ENCODE peak calls at places on chromosome 20, in six cellular contexts. H is CD8-positive, alpha-beta memory T cell; L is HepG2; C is 8988T; R is stimulated activated CD4-positive, alpha-beta T cell treated with anti-CD3 and anti-CD28 coated beads, Interleukin-1b, Interleukin-23, amount 100 ng/mL, for 24 hours; E is right cardiac atrium. V is an unnamed sample.

GRCh38 chr20:53918949-53919361 is 151.4 kb downstream of the BCAS1 start:
- DNase-seq in H (no peak), R (no peak), C (peak; percentile 73), L (no peak), E (no peak), V (no peak)

GRCh38 chr20:63309261-63310071 is 16.5 kb downstream of the COL20A1 start:
- DNase-seq in C (peak; percentile 91), E (peak; percentile 56), R (no peak), L (peak; percentile 41), H (peak; percentile 15), V (no peak)

GRCh38 chr20:57652865-57653545 is 32.8 kb upstream of the ZBP1 start:
- DNase-seq in E (peak; percentile 6), C (no peak), R (no peak), L (no peak), H (no peak), V (no peak)

GRCh38 chr20:38092260-38092857 is 58.8 kb downstream of the RPRD1B start:
- DNase-seq in H (no peak), E (no peak), R (no peak), L (no peak), C (no peak), V (no peak)

GRCh38 chr20:52103911-52104545 is 87.6 kb downstream of the ZFP64 start:
- DNase-seq in H (no peak), E (no peak), L (no peak), C (no peak), R (no peak), V (no peak)

GRCh38 chr20:53550590-53551187 is 43.0 kb downstream of the ZNF217 start:
- DNase-seq in R (no peak), C (no peak), H (no peak), E (no peak), L (peak; percentile 63), V (no peak)

GRCh38 chr20:19817017-19817416 is 59.0 kb downstream of the RIN2 start:
- DNase-seq in R (no peak), H (no peak), E (peak; percentile 44), L (peak; percentile 57), C (no peak), V (peak; percentile 86)

GRCh38 chr20:37672143-37672542 is 21.7 kb upstream of the CTNNBL1 start:
- DNase-seq in E (no peak), L (no peak), C (no peak), H (no peak), R (no peak), V (no peak)

GRCh38 chr20:1122388-1123315 is 4.2 kb downstream of the PSMF1 start:
- DNase-seq in R (no peak), C (no peak), H (no peak), E (peak; percentile 55), L (peak; percentile 99), V (peak; percentile 26)

GRCh38 chr20:17935761-17936160 is 32.8 kb downstream of the SNX5 start:
- DNase-seq in E (no peak), H (no peak), R (no peak), L (no peak), C (no peak), V (no peak)

GRCh38 chr20:19692685-19693119 is 65.4 kb upstream of the RIN2 start:
- DNase-seq in E (peak; percentile 46), C (no peak), H (no peak), R (peak; percentile 7), L (peak; percentile 37), V (no peak)

GRCh38 chr20:1816384-1817381 is 78.5 kb upstream of the SIRPA start:
- DNase-seq in C (no peak), R (no peak), L (no peak), H (no peak), E (no peak), V (peak; percentile 86)

GRCh38 chr20:45564760-45565276 is 14.3 kb downstream of the WFDC8 start:
- DNase-seq in C (no peak), R (no peak), H (no peak), E (no peak), L (no peak), V (no peak)

GRCh38 chr20:3400260-3401155 is 7.0 kb downstream of the DNAAF9 start:
- DNase-seq in R (no peak), E (no peak), H (no peak), C (no peak), L (no peak), V (no peak)

GRCh38 chr20:41690702-41691101 is 72.5 kb upstream of the CHD6 start:
- DNase-seq in L (no peak), C (no peak), R (no peak), H (no peak), E (no peak), V (no peak)

GRCh38 chr20:330233-331149 is 5.1 kb downstream of the SOX12 start:
- DNase-seq in L (peak; percentile 71), C (peak; percentile 81), H (peak; percentile 42), E (no peak), R (no peak), V (peak; percentile 61)

GRCh38 chr20:18057994-18058349 is 256 bp upstream of the OVOL2 start:
- DNase-seq in C (peak; percentile 46), R (no peak), L (no peak), E (no peak), H (no peak), V (no peak)

GRCh38 chr20:62059926-62060630 is 5.6 kb downstream of the TAF4 start:
- DNase-seq in H (no peak), E (no peak), L (no peak), C (no peak), R (no peak), V (no peak)

GRCh38 chr20:8652396-8652795 is 416.5 kb upstream of the PLCB4 start:
- DNase-seq in E (no peak), H (no peak), R (no peak), L (no peak), C (no peak), V (no peak)

GRCh38 chr20:11094711-11095110 is 420.9 kb upstream of the JAG1 start:
- DNase-seq in C (no peak), E (no peak), R (no peak), H (no peak), L (no peak), V (no peak)

GRCh38 chr20:49292010-49292409 is 14.2 kb upstream of the ZNFX1 start:
- DNase-seq in E (no peak), C (no peak), R (no peak), L (no peak), H (no peak), V (no peak)

GRCh38 chr20:43448748-43449535 is 8.8 kb upstream of the SRSF6 start:
- DNase-seq in L (peak; percentile 70), C (peak; percentile 55), R (peak; percentile 25), E (no peak), H (peak; percentile 20), V (no peak)

GRCh38 chr20:34709836-34710567 is 5.9 kb downstream of the TP53INP2 start:
- DNase-seq in H (peak; percentile 68), C (peak; percentile 92), E (peak; percentile 80), R (no peak), L (no peak), V (peak; percentile 14)

GRCh38 chr20:38645980-38646858 is 44.6 kb downstream of the ARHGAP40 start:
- DNase-seq in C (peak; percentile 84), L (peak; percentile 71), H (peak; percentile 86), E (peak; percentile 73), R (peak; percentile 86), V (peak; percentile 43)

GRCh38 chr20:57258055-57258454 is 8.4 kb downstream of the BMP7 start:
- DNase-seq in H (no peak), L (no peak), C (no peak), R (no peak), E (no peak), V (no peak)

V was measured in HFFc6.